ENCODE peak calls at places on chromosomes 11 and 22, in five cellular contexts. One of them, this sample, is unnamed.

GRCh38 chr22:45179276-45180049 is 15.7 kb downstream of the NUP50 start:
- DNase-seq in effector CD8-positive, alpha-beta T cell: no peak
- DNase-seq in activated T-cell treated with anti-CD3 and anti-CD28 coated beads, Interleukin-2, amount 50 U/mL, for 24 hours: no peak
- DNase-seq in activated naive CD8-positive, alpha-beta T cell treated with anti-CD3 and anti-CD28 coated beads, Interleukin-2, amount 50 U/mL, for 24 hours: no peak
- DNase-seq in EL: no peak
- DNase-seq in this sample: no peak

GRCh38 chr11:17813391-17814059 is 78.9 kb downstream of the KCNC1 start:
- DNase-seq in effector CD8-positive, alpha-beta T cell: no peak
- DNase-seq in activated T-cell treated with anti-CD3 and anti-CD28 coated beads, Interleukin-2, amount 50 U/mL, for 24 hours: no peak
- DNase-seq in activated naive CD8-positive, alpha-beta T cell treated with anti-CD3 and anti-CD28 coated beads, Interleukin-2, amount 50 U/mL, for 24 hours: no peak
- DNase-seq in EL: no peak
- DNase-seq in this sample: no peak

GRCh38 chr11:74770456-74770855 is 21.8 kb downstream of the RNF169 start:
- DNase-seq in effector CD8-positive, alpha-beta T cell: no peak
- DNase-seq in activated T-cell treated with anti-CD3 and anti-CD28 coated beads, Interleukin-2, amount 50 U/mL, for 24 hours: no peak
- DNase-seq in activated naive CD8-positive, alpha-beta T cell treated with anti-CD3 and anti-CD28 coated beads, Interleukin-2, amount 50 U/mL, for 24 hours: no peak
- DNase-seq in EL: no peak
- DNase-seq in this sample: no peak

GRCh38 chr11:39174228-39174627 is 2285.2 kb downstream of the LRRC4C start:
- DNase-seq in effector CD8-positive, alpha-beta T cell: no peak
- DNase-seq in activated T-cell treated with anti-CD3 and anti-CD28 coated beads, Interleukin-2, amount 50 U/mL, for 24 hours: no peak
- DNase-seq in activated naive CD8-positive, alpha-beta T cell treated with anti-CD3 and anti-CD28 coated beads, Interleukin-2, amount 50 U/mL, for 24 hours: no peak
- DNase-seq in EL: no peak
- DNase-seq in this sample: no peak

GRCh38 chr11:15208570-15209222 is 94.0 kb downstream of the INSC start:
- DNase-seq in effector CD8-positive, alpha-beta T cell: peak
- DNase-seq in activated T-cell treated with anti-CD3 and anti-CD28 coated beads, Interleukin-2, amount 50 U/mL, for 24 hours: peak
- DNase-seq in activated naive CD8-positive, alpha-beta T cell treated with anti-CD3 and anti-CD28 coated beads, Interleukin-2, amount 50 U/mL, for 24 hours: peak
- DNase-seq in EL: peak
- DNase-seq in this sample: peak

GRCh38 chr22:46371623-46372226 is 36.2 kb downstream of the TRMU start:
- DNase-seq in effector CD8-positive, alpha-beta T cell: no peak
- DNase-seq in activated T-cell treated with anti-CD3 and anti-CD28 coated beads, Interleukin-2, amount 50 U/mL, for 24 hours: no peak
- DNase-seq in activated naive CD8-positive, alpha-beta T cell treated with anti-CD3 and anti-CD28 coated beads, Interleukin-2, amount 50 U/mL, for 24 hours: no peak
- DNase-seq in EL: no peak
- DNase-seq in this sample: no peak

GRCh38 chr22:49838771-49839717 is 11.4 kb upstream of the BRD1 start:
- DNase-seq in effector CD8-positive, alpha-beta T cell: peak
- DNase-seq in activated T-cell treated with anti-CD3 and anti-CD28 coated beads, Interleukin-2, amount 50 U/mL, for 24 hours: peak
- DNase-seq in activated naive CD8-positive, alpha-beta T cell treated with anti-CD3 and anti-CD28 coated beads, Interleukin-2, amount 50 U/mL, for 24 hours: peak
- DNase-seq in EL: no peak
- DNase-seq in this sample: no peak

GRCh38 chr22:26466196-26466595 is 17.4 kb downstream of the HPS4 start:
- DNase-seq in effector CD8-positive, alpha-beta T cell: no peak
- DNase-seq in activated T-cell treated with anti-CD3 and anti-CD28 coated beads, Interleukin-2, amount 50 U/mL, for 24 hours: no peak
- DNase-seq in activated naive CD8-positive, alpha-beta T cell treated with anti-CD3 and anti-CD28 coated beads, Interleukin-2, amount 50 U/mL, for 24 hours: no peak
- DNase-seq in EL: no peak
- DNase-seq in this sample: no peak

GRCh38 chr11:60914620-60915249 is 777 bp downstream of the TMEM109 start:
- DNase-seq in effector CD8-positive, alpha-beta T cell: peak
- DNase-seq in activated T-cell treated with anti-CD3 and anti-CD28 coated beads, Interleukin-2, amount 50 U/mL, for 24 hours: peak
- DNase-seq in activated naive CD8-positive, alpha-beta T cell treated with anti-CD3 and anti-CD28 coated beads, Interleukin-2, amount 50 U/mL, for 24 hours: no peak
- DNase-seq in EL: peak
- DNase-seq in this sample: no peak